ENCODE peak calls at places on chromosomes 4 and X, in five cellular contexts. One of them, this sample, is unnamed.

GRCh38 chr4:153566751-153567150 is 100.6 kb downstream of the TMEM131L start:
- DNase-seq in progenitor cell of endocrine pancreas: no peak
- DNase-seq in coronary artery: no peak
- DNase-seq in testis: no peak
- DNase-seq in stimulated activated CD4-positive, alpha-beta T cell treated with anti-CD3 and anti-CD28 coated beads, Interleukin-1b, Interleukin-23, amount 100 ng/mL, for 24 hours: no peak
- DNase-seq in this sample: no peak

GRCh38 chrX:29699214-29699613 is 516.1 kb upstream of the MAGEB2 start:
- DNase-seq in stimulated activated CD4-positive, alpha-beta T cell treated with anti-CD3 and anti-CD28 coated beads, Interleukin-1b, Interleukin-23, amount 100 ng/mL, for 24 hours: no peak
- DNase-seq in testis: no peak
- DNase-seq in coronary artery: no peak
- DNase-seq in progenitor cell of endocrine pancreas: no peak
- DNase-seq in this sample: no peak

GRCh38 chrX:82756272-82756671 is 751.8 kb upstream of the POU3F4 start:
- DNase-seq in coronary artery: no peak
- DNase-seq in stimulated activated CD4-positive, alpha-beta T cell treated with anti-CD3 and anti-CD28 coated beads, Interleukin-1b, Interleukin-23, amount 100 ng/mL, for 24 hours: no peak
- DNase-seq in testis: no peak
- DNase-seq in progenitor cell of endocrine pancreas: no peak
- DNase-seq in this sample: no peak

GRCh38 chrX:148600131-148600530 is 99.7 kb downstream of the AFF2 start:
- DNase-seq in stimulated activated CD4-positive, alpha-beta T cell treated with anti-CD3 and anti-CD28 coated beads, Interleukin-1b, Interleukin-23, amount 100 ng/mL, for 24 hours: no peak
- DNase-seq in progenitor cell of endocrine pancreas: no peak
- DNase-seq in testis: no peak
- DNase-seq in coronary artery: no peak
- DNase-seq in this sample: no peak

GRCh38 chr4:48178931-48179330 is 44.9 kb upstream of the TXK start:
- DNase-seq in testis: no peak
- DNase-seq in progenitor cell of endocrine pancreas: no peak
- DNase-seq in coronary artery: no peak
- DNase-seq in stimulated activated CD4-positive, alpha-beta T cell treated with anti-CD3 and anti-CD28 coated beads, Interleukin-1b, Interleukin-23, amount 100 ng/mL, for 24 hours: no peak
- DNase-seq in this sample: no peak

GRCh38 chrX:135396109-135396508 is 25.6 kb upstream of the SMIM10L2A start:
- DNase-seq in progenitor cell of endocrine pancreas: no peak
- DNase-seq in testis: no peak
- DNase-seq in stimulated activated CD4-positive, alpha-beta T cell treated with anti-CD3 and anti-CD28 coated beads, Interleukin-1b, Interleukin-23, amount 100 ng/mL, for 24 hours: no peak
- DNase-seq in coronary artery: no peak
- DNase-seq in this sample: no peak

GRCh38 chr4:94813221-94813620 is 55.5 kb downstream of the BMPR1B start:
- DNase-seq in progenitor cell of endocrine pancreas: no peak
- DNase-seq in stimulated activated CD4-positive, alpha-beta T cell treated with anti-CD3 and anti-CD28 coated beads, Interleukin-1b, Interleukin-23, amount 100 ng/mL, for 24 hours: no peak
- DNase-seq in testis: no peak
- DNase-seq in coronary artery: no peak
- DNase-seq in this sample: no peak

GRCh38 chr4:189921058-189921457 is 19.6 kb upstream of the FRG1 start:
- DNase-seq in testis: no peak
- DNase-seq in coronary artery: no peak
- DNase-seq in progenitor cell of endocrine pancreas: no peak
- DNase-seq in stimulated activated CD4-positive, alpha-beta T cell treated with anti-CD3 and anti-CD28 coated beads, Interleukin-1b, Interleukin-23, amount 100 ng/mL, for 24 hours: no peak
- DNase-seq in this sample: no peak

GRCh38 chrX:152945021-152945979 is 47.4 kb downstream of the ZNF185 start:
- DNase-seq in progenitor cell of endocrine pancreas: no peak
- DNase-seq in testis: no peak
- DNase-seq in coronary artery: no peak
- DNase-seq in stimulated activated CD4-positive, alpha-beta T cell treated with anti-CD3 and anti-CD28 coated beads, Interleukin-1b, Interleukin-23, amount 100 ng/mL, for 24 hours: no peak
- DNase-seq in this sample: no peak

GRCh38 chr4:2942532-2943363 is 20.5 kb downstream of the NOP14 start:
- DNase-seq in stimulated activated CD4-positive, alpha-beta T cell treated with anti-CD3 and anti-CD28 coated beads, Interleukin-1b, Interleukin-23, amount 100 ng/mL, for 24 hours: no peak
- DNase-seq in testis: no peak
- DNase-seq in progenitor cell of endocrine pancreas: no peak
- DNase-seq in coronary artery: peak
- DNase-seq in this sample: no peak

GRCh38 chr4:148454835-148455234 is 12.6 kb upstream of the NR3C2 start:
- DNase-seq in progenitor cell of endocrine pancreas: no peak
- DNase-seq in stimulated activated CD4-positive, alpha-beta T cell treated with anti-CD3 and anti-CD28 coated beads, Interleukin-1b, Interleukin-23, amount 100 ng/mL, for 24 hours: no peak
- DNase-seq in testis: no peak
- DNase-seq in coronary artery: no peak
- DNase-seq in this sample: no peak

GRCh38 chr4:89469930-89470375 is 162.4 kb upstream of the GPRIN3 start:
- DNase-seq in testis: no peak
- DNase-seq in stimulated activated CD4-positive, alpha-beta T cell treated with anti-CD3 and anti-CD28 coated beads, Interleukin-1b, Interleukin-23, amount 100 ng/mL, for 24 hours: peak
- DNase-seq in progenitor cell of endocrine pancreas: no peak
- DNase-seq in coronary artery: no peak
- DNase-seq in this sample: peak

GRCh38 chr4:100984901-100985300 is 362.4 kb downstream of the PPP3CA start:
- DNase-seq in coronary artery: no peak
- DNase-seq in progenitor cell of endocrine pancreas: no peak
- DNase-seq in testis: no peak
- DNase-seq in stimulated activated CD4-positive, alpha-beta T cell treated with anti-CD3 and anti-CD28 coated beads, Interleukin-1b, Interleukin-23, amount 100 ng/mL, for 24 hours: no peak
- DNase-seq in this sample: no peak

GRCh38 chr4:7876096-7876993 is 63.3 kb downstream of the AFAP1 start:
- DNase-seq in testis: no peak
- DNase-seq in coronary artery: no peak
- DNase-seq in progenitor cell of endocrine pancreas: no peak
- DNase-seq in stimulated activated CD4-positive, alpha-beta T cell treated with anti-CD3 and anti-CD28 coated beads, Interleukin-1b, Interleukin-23, amount 100 ng/mL, for 24 hours: peak
- DNase-seq in this sample: no peak

GRCh38 chrX:119190736-119191282 is 45.3 kb upstream of the PGRMC1 start:
- DNase-seq in testis: peak
- DNase-seq in stimulated activated CD4-positive, alpha-beta T cell treated with anti-CD3 and anti-CD28 coated beads, Interleukin-1b, Interleukin-23, amount 100 ng/mL, for 24 hours: no peak
- DNase-seq in coronary artery: no peak
- DNase-seq in progenitor cell of endocrine pancreas: no peak
- DNase-seq in this sample: no peak

GRCh38 chr4:41844327-41844726 is 90.9 kb upstream of the TMEM33 start:
- DNase-seq in progenitor cell of endocrine pancreas: no peak
- DNase-seq in coronary artery: no peak
- DNase-seq in stimulated activated CD4-positive, alpha-beta T cell treated with anti-CD3 and anti-CD28 coated beads, Interleukin-1b, Interleukin-23, amount 100 ng/mL, for 24 hours: no peak
- DNase-seq in testis: no peak
- DNase-seq in this sample: no peak

GRCh38 chr4:27132497-27132896 is 271.9 kb downstream of the STIM2 start:
- DNase-seq in coronary artery: no peak
- DNase-seq in progenitor cell of endocrine pancreas: no peak
- DNase-seq in testis: no peak
- DNase-seq in stimulated activated CD4-positive, alpha-beta T cell treated with anti-CD3 and anti-CD28 coated beads, Interleukin-1b, Interleukin-23, amount 100 ng/mL, for 24 hours: no peak
- DNase-seq in this sample: no peak

GRCh38 chr4:101191302-101192098 is 155.8 kb downstream of the PPP3CA start:
- DNase-seq in testis: peak
- DNase-seq in coronary artery: peak
- DNase-seq in progenitor cell of endocrine pancreas: no peak
- DNase-seq in stimulated activated CD4-positive, alpha-beta T cell treated with anti-CD3 and anti-CD28 coated beads, Interleukin-1b, Interleukin-23, amount 100 ng/mL, for 24 hours: no peak
- DNase-seq in this sample: peak

GRCh38 chr4:105894570-105895323 is 524 bp upstream of the NPNT start:
- DNase-seq in coronary artery: peak
- DNase-seq in stimulated activated CD4-positive, alpha-beta T cell treated with anti-CD3 and anti-CD28 coated beads, Interleukin-1b, Interleukin-23, amount 100 ng/mL, for 24 hours: no peak
- DNase-seq in testis: peak
- DNase-seq in progenitor cell of endocrine pancreas: no peak
- DNase-seq in this sample: no peak

GRCh38 chrX:42021058-42021457 is 97.7 kb upstream of the CASK start:
- DNase-seq in stimulated activated CD4-positive, alpha-beta T cell treated with anti-CD3 and anti-CD28 coated beads, Interleukin-1b, Interleukin-23, amount 100 ng/mL, for 24 hours: no peak
- DNase-seq in progenitor cell of endocrine pancreas: no peak
- DNase-seq in coronary artery: no peak
- DNase-seq in testis: no peak
- DNase-seq in this sample: no peak

GRCh38 chr4:8422327-8422726 is 18.2 kb downstream of the ACOX3 start:
- DNase-seq in progenitor cell of endocrine pancreas: no peak
- DNase-seq in stimulated activated CD4-positive, alpha-beta T cell treated with anti-CD3 and anti-CD28 coated beads, Interleukin-1b, Interleukin-23, amount 100 ng/mL, for 24 hours: no peak
- DNase-seq in coronary artery: no peak
- DNase-seq in testis: no peak
- DNase-seq in this sample: no peak

GRCh38 chrX:19544693-19545305 is 29.5 kb upstream of the MAP3K15 start:
- DNase-seq in stimulated activated CD4-positive, alpha-beta T cell treated with anti-CD3 and anti-CD28 coated beads, Interleukin-1b, Interleukin-23, amount 100 ng/mL, for 24 hours: no peak
- DNase-seq in testis: peak
- DNase-seq in coronary artery: no peak
- DNase-seq in progenitor cell of endocrine pancreas: no peak
- DNase-seq in this sample: peak

GRCh38 chrX:7083468-7084396 is 63.8 kb upstream of the STS start:
- DNase-seq in progenitor cell of endocrine pancreas: no peak
- DNase-seq in coronary artery: no peak
- DNase-seq in testis: no peak
- DNase-seq in stimulated activated CD4-positive, alpha-beta T cell treated with anti-CD3 and anti-CD28 coated beads, Interleukin-1b, Interleukin-23, amount 100 ng/mL, for 24 hours: peak
- DNase-seq in this sample: no peak

GRCh38 chrX:123976671-123977316 is 15.3 kb downstream of the STAG2 start:
- DNase-seq in testis: no peak
- DNase-seq in stimulated activated CD4-positive, alpha-beta T cell treated with anti-CD3 and anti-CD28 coated beads, Interleukin-1b, Interleukin-23, amount 100 ng/mL, for 24 hours: no peak
- DNase-seq in coronary artery: no peak
- DNase-seq in progenitor cell of endocrine pancreas: no peak
- DNase-seq in this sample: peak

GRCh38 chr4:159071178-159071968 is 31.5 kb upstream of the RAPGEF2 start:
- DNase-seq in progenitor cell of endocrine pancreas: no peak
- DNase-seq in testis: no peak
- DNase-seq in stimulated activated CD4-positive, alpha-beta T cell treated with anti-CD3 and anti-CD28 coated beads, Interleukin-1b, Interleukin-23, amount 100 ng/mL, for 24 hours: no peak
- DNase-seq in coronary artery: no peak
- DNase-seq in this sample: no peak

GRCh38 chr4:153471691-153472080 is 5.5 kb downstream of the TMEM131L start:
- DNase-seq in progenitor cell of endocrine pancreas: no peak
- DNase-seq in testis: no peak
- DNase-seq in coronary artery: no peak
- DNase-seq in stimulated activated CD4-positive, alpha-beta T cell treated with anti-CD3 and anti-CD28 coated beads, Interleukin-1b, Interleukin-23, amount 100 ng/mL, for 24 hours: no peak
- DNase-seq in this sample: no peak

GRCh38 chrX:18172970-18173369 is 47.7 kb downstream of the BEND2 start:
- DNase-seq in coronary artery: no peak
- DNase-seq in stimulated activated CD4-positive, alpha-beta T cell treated with anti-CD3 and anti-CD28 coated beads, Interleukin-1b, Interleukin-23, amount 100 ng/mL, for 24 hours: no peak
- DNase-seq in testis: no peak
- DNase-seq in progenitor cell of endocrine pancreas: no peak
- DNase-seq in this sample: no peak

GRCh38 chrX:37746268-37746931 is 33.5 kb upstream of the CYBB start:
- DNase-seq in progenitor cell of endocrine pancreas: no peak
- DNase-seq in testis: no peak
- DNase-seq in stimulated activated CD4-positive, alpha-beta T cell treated with anti-CD3 and anti-CD28 coated beads, Interleukin-1b, Interleukin-23, amount 100 ng/mL, for 24 hours: no peak
- DNase-seq in coronary artery: no peak
- DNase-seq in this sample: no peak

GRCh38 chrX:15170927-15171326 is 99.0 kb downstream of the ASB9 start:
- DNase-seq in coronary artery: no peak
- DNase-seq in stimulated activated CD4-positive, alpha-beta T cell treated with anti-CD3 and anti-CD28 coated beads, Interleukin-1b, Interleukin-23, amount 100 ng/mL, for 24 hours: no peak
- DNase-seq in testis: no peak
- DNase-seq in progenitor cell of endocrine pancreas: no peak
- DNase-seq in this sample: no peak

GRCh38 chr4:88765729-88766128 is 68.1 kb upstream of the NAP1L5 start:
- DNase-seq in progenitor cell of endocrine pancreas: no peak
- DNase-seq in stimulated activated CD4-positive, alpha-beta T cell treated with anti-CD3 and anti-CD28 coated beads, Interleukin-1b, Interleukin-23, amount 100 ng/mL, for 24 hours: no peak
- DNase-seq in testis: no peak
- DNase-seq in coronary artery: no peak
- DNase-seq in this sample: no peak

This sample was measured in Ammon's horn.